ENCODE peak calls at places on chromosomes 3 and 15, in eight cellular contexts. One of them, this sample, is unnamed.

GRCh38 chr15:86505951-86506350 is 426.3 kb downstream of the AGBL1 start:
- DNase-seq in psoas muscle: no peak
- DNase-seq in lower lobe of right lung: no peak
- DNase-seq in mammary epithelial cell: peak; percentile 19
- DNase-seq in Peyer's patch: no peak
- DNase-seq in right atrium auricular region: no peak
- DNase-seq in GM23248: no peak
- DNase-seq in SJSA1: no peak
- DNase-seq in this sample: no peak

GRCh38 chr3:33047842-33048834 is 48.8 kb downstream of the GLB1 start:
- DNase-seq in psoas muscle: no peak
- DNase-seq in lower lobe of right lung: no peak
- DNase-seq in mammary epithelial cell: peak; percentile 55
- DNase-seq in Peyer's patch: peak; percentile 39
- DNase-seq in right atrium auricular region: no peak
- DNase-seq in GM23248: no peak
- DNase-seq in SJSA1: no peak
- DNase-seq in this sample: no peak

GRCh38 chr15:85625856-85626255 is 168.9 kb downstream of the KLHL25 start:
- DNase-seq in psoas muscle: no peak
- DNase-seq in lower lobe of right lung: no peak
- DNase-seq in mammary epithelial cell: peak; percentile 59
- DNase-seq in Peyer's patch: no peak
- DNase-seq in right atrium auricular region: no peak
- DNase-seq in GM23248: peak; percentile 83
- DNase-seq in SJSA1: no peak
- DNase-seq in this sample: no peak

GRCh38 chr3:62392893-62393292 is 19.5 kb upstream of the FEZF2 start:
- DNase-seq in psoas muscle: no peak
- DNase-seq in lower lobe of right lung: no peak
- DNase-seq in mammary epithelial cell: no peak
- DNase-seq in Peyer's patch: no peak
- DNase-seq in right atrium auricular region: no peak
- DNase-seq in GM23248: no peak
- DNase-seq in SJSA1: no peak
- DNase-seq in this sample: no peak

GRCh38 chr15:69141833-69142232 is 18.6 kb upstream of the GLCE start:
- DNase-seq in psoas muscle: no peak
- DNase-seq in lower lobe of right lung: no peak
- DNase-seq in mammary epithelial cell: no peak
- DNase-seq in Peyer's patch: no peak
- DNase-seq in right atrium auricular region: no peak
- DNase-seq in GM23248: no peak
- DNase-seq in SJSA1: no peak
- DNase-seq in this sample: no peak

GRCh38 chr3:71066849-71067261 is 516.7 kb downstream of the FOXP1 start:
- DNase-seq in psoas muscle: no peak
- DNase-seq in lower lobe of right lung: no peak
- DNase-seq in mammary epithelial cell: peak; percentile 64
- DNase-seq in Peyer's patch: no peak
- DNase-seq in right atrium auricular region: peak; percentile 65
- DNase-seq in GM23248: peak; percentile 74
- DNase-seq in SJSA1: no peak
- DNase-seq in this sample: peak; percentile 30

GRCh38 chr15:31488437-31489204 is 162.0 kb downstream of the KLF13 start:
- DNase-seq in psoas muscle: no peak
- DNase-seq in lower lobe of right lung: no peak
- DNase-seq in mammary epithelial cell: peak; percentile 78
- DNase-seq in Peyer's patch: peak; percentile 33
- DNase-seq in right atrium auricular region: peak; percentile 84
- DNase-seq in GM23248: peak; percentile 94
- DNase-seq in SJSA1: peak; percentile 72
- DNase-seq in this sample: peak; percentile 95

GRCh38 chr3:169308654-169309325 is 354.7 kb downstream of the MECOM start:
- DNase-seq in psoas muscle: no peak
- DNase-seq in lower lobe of right lung: no peak
- DNase-seq in mammary epithelial cell: peak; percentile 51
- DNase-seq in Peyer's patch: no peak
- DNase-seq in right atrium auricular region: no peak
- DNase-seq in GM23248: no peak
- DNase-seq in SJSA1: no peak
- DNase-seq in this sample: no peak

GRCh38 chr15:74489518-74490338 is 28.8 kb upstream of the UBL7 start:
- DNase-seq in psoas muscle: peak; percentile 68
- DNase-seq in lower lobe of right lung: peak; percentile 61
- DNase-seq in mammary epithelial cell: peak; percentile 20
- DNase-seq in Peyer's patch: peak; percentile 73
- DNase-seq in right atrium auricular region: no peak
- DNase-seq in GM23248: peak; percentile 60
- DNase-seq in SJSA1: peak; percentile 69
- DNase-seq in this sample: peak; percentile 50

GRCh38 chr15:75713338-75713895 is 769 bp upstream of the CSPG4 start:
- DNase-seq in psoas muscle: peak; percentile 70
- DNase-seq in lower lobe of right lung: no peak
- DNase-seq in mammary epithelial cell: no peak
- DNase-seq in Peyer's patch: no peak
- DNase-seq in right atrium auricular region: no peak
- DNase-seq in GM23248: peak; percentile 43
- DNase-seq in SJSA1: no peak
- DNase-seq in this sample: peak; percentile 61

GRCh38 chr3:194837457-194838135 is 151.9 kb downstream of the FAM43A start:
- DNase-seq in psoas muscle: no peak
- DNase-seq in lower lobe of right lung: no peak
- DNase-seq in mammary epithelial cell: no peak
- DNase-seq in Peyer's patch: no peak
- DNase-seq in right atrium auricular region: no peak
- DNase-seq in GM23248: no peak
- DNase-seq in SJSA1: no peak
- DNase-seq in this sample: no peak
- H3K4me3 ChIP-seq in psoas muscle: no peak overlapping the region
- H3K4me3 ChIP-seq in lower lobe of right lung: no peak overlapping the region
- H3K4me3 ChIP-seq in mammary epithelial cell: no peak overlapping the region
- H3K4me3 ChIP-seq in Peyer's patch: no peak overlapping the region
- H3K4me3 ChIP-seq in right atrium auricular region: no peak overlapping the region
- H3K4me3 ChIP-seq in GM23248: no peak overlapping the region
- H3K4me3 ChIP-seq in SJSA1: no peak overlapping the region
- H3K4me3 ChIP-seq in this sample: no peak overlapping the region

DNA sequence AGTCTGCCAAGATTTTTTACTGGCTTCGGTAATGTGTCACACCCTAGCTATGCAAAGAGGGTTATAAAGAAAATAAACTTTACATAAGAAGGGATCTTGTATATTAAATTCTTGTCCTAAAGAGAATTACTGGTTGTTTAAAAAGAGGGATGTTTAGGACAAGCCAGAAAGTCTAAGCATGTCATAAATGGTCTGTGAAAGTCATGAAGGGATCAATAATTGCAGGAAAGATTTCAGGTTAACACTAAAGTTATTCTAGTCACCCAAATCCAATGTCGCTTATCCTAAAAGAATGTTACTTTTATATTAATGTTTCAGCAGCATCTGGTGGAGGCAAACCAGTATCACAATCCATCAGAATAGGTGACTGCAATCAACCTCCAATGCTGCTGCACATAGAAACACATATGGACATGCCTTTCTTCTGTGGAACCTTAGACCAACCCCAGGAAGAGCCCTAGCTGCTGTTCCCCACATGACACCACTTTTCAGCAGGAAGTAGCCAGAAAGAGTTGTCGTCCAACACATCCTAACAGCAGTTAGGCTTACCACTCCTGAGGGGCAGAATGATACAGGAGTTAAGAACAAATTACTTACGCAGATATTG is 62.8 kb upstream of the GK5 start:
- DNase-seq in psoas muscle: no peak
- DNase-seq in lower lobe of right lung: no peak
- DNase-seq in mammary epithelial cell: no peak
- DNase-seq in Peyer's patch: no peak
- DNase-seq in right atrium auricular region: no peak
- DNase-seq in GM23248: no peak
- DNase-seq in SJSA1: no peak
- DNase-seq in this sample: no peak
- H3K9me3 ChIP-seq in psoas muscle: no peaks in the 10 kb centered on the region
- H3K9me3 ChIP-seq in lower lobe of right lung: peaks cover 10% of the 10 kb centered on the region
- H3K9me3 ChIP-seq in mammary epithelial cell: peaks cover 13% of the 10 kb centered on the region
- H3K9me3 ChIP-seq in Peyer's patch: no peaks in the 10 kb centered on the region
- H3K9me3 ChIP-seq in right atrium auricular region: no peaks in the 10 kb centered on the region
- H3K9me3 ChIP-seq in GM23248: peaks cover 2% of the 10 kb centered on the region
- H3K9me3 ChIP-seq in SJSA1: peaks cover 10% of the 10 kb centered on the region
- H3K9me3 ChIP-seq in this sample: peaks cover 43% of the 10 kb centered on the region

DNA sequence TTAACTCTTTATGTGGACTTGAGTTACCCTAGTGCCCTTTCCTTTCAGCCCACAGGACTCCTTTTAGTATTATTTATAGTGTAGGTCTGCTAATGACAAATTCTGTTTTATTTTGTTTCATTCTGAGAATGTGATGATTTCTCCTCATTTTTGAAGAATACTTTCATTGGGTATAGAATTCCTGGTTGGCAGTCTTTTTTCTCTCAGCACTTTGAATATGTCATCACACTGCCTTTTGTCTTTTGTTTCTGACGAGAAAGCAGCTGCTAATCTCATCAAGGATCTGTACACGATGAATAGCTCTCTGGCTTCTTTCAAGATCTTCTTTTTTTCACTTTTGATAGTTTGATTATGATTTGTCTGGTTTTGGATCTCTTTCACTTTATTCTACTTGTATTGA is 37.8 kb downstream of the TICRR start:
- DNase-seq in psoas muscle: no peak
- DNase-seq in lower lobe of right lung: no peak
- DNase-seq in mammary epithelial cell: no peak
- DNase-seq in Peyer's patch: no peak
- DNase-seq in right atrium auricular region: no peak
- DNase-seq in GM23248: no peak
- DNase-seq in SJSA1: no peak
- DNase-seq in this sample: no peak
- H3K36me3 ChIP-seq in psoas muscle: no peaks in the 10 kb centered on the region
- H3K36me3 ChIP-seq in lower lobe of right lung: no peaks in the 10 kb centered on the region
- H3K36me3 ChIP-seq in mammary epithelial cell: peaks cover 41% of the 10 kb centered on the region
- H3K36me3 ChIP-seq in Peyer's patch: no peaks in the 10 kb centered on the region
- H3K36me3 ChIP-seq in right atrium auricular region: no peaks in the 10 kb centered on the region
- H3K36me3 ChIP-seq in GM23248: peaks cover 38% of the 10 kb centered on the region
- H3K36me3 ChIP-seq in SJSA1: peaks cover 96% of the 10 kb centered on the region
- H3K36me3 ChIP-seq in this sample: peaks cover 93% of the 10 kb centered on the region

GRCh38 chr3:94076055-94076454 is 13.2 kb downstream of the NSUN3 start:
- DNase-seq in psoas muscle: no peak
- DNase-seq in lower lobe of right lung: no peak
- DNase-seq in mammary epithelial cell: peak; percentile 49
- DNase-seq in Peyer's patch: no peak
- DNase-seq in right atrium auricular region: no peak
- DNase-seq in GM23248: peak; percentile 62
- DNase-seq in SJSA1: no peak
- DNase-seq in this sample: no peak
- H3K4me3 ChIP-seq in psoas muscle: no peak overlapping the region
- H3K4me3 ChIP-seq in lower lobe of right lung: no peak overlapping the region
- H3K4me3 ChIP-seq in mammary epithelial cell: no peak overlapping the region
- H3K4me3 ChIP-seq in Peyer's patch: no peak overlapping the region
- H3K4me3 ChIP-seq in right atrium auricular region: no peak overlapping the region
- H3K4me3 ChIP-seq in GM23248: no peak overlapping the region
- H3K4me3 ChIP-seq in SJSA1: no peak overlapping the region
- H3K4me3 ChIP-seq in this sample: no peak overlapping the region

GRCh38 chr15:25170781-25171110 is 216.0 kb downstream of the SNRPN start:
- DNase-seq in psoas muscle: no peak
- DNase-seq in lower lobe of right lung: peak; percentile 32
- DNase-seq in mammary epithelial cell: no peak
- DNase-seq in Peyer's patch: peak; percentile 8
- DNase-seq in right atrium auricular region: no peak
- DNase-seq in GM23248: no peak
- DNase-seq in SJSA1: no peak
- DNase-seq in this sample: no peak

GRCh38 chr15:25171111-25171811 is 216.5 kb downstream of the SNRPN start:
- DNase-seq in psoas muscle: peak; percentile 35
- DNase-seq in lower lobe of right lung: peak; percentile 36
- DNase-seq in mammary epithelial cell: no peak
- DNase-seq in Peyer's patch: no peak
- DNase-seq in right atrium auricular region: peak; percentile 21
- DNase-seq in GM23248: no peak
- DNase-seq in SJSA1: no peak
- DNase-seq in this sample: no peak

GRCh38 chr15:25171856-25172687 is 217.3 kb downstream of the SNRPN start:
- DNase-seq in psoas muscle: peak; percentile 28
- DNase-seq in lower lobe of right lung: peak; percentile 10
- DNase-seq in mammary epithelial cell: no peak
- DNase-seq in Peyer's patch: peak; percentile 8
- DNase-seq in right atrium auricular region: peak; percentile 26
- DNase-seq in GM23248: no peak
- DNase-seq in SJSA1: no peak
- DNase-seq in this sample: no peak

GRCh38 chr15:25169318-25169717 is 214.5 kb downstream of the SNRPN start:
- DNase-seq in psoas muscle: no peak
- DNase-seq in lower lobe of right lung: no peak
- DNase-seq in mammary epithelial cell: no peak
- DNase-seq in Peyer's patch: peak; percentile 5
- DNase-seq in right atrium auricular region: peak; percentile 54
- DNase-seq in GM23248: no peak
- DNase-seq in SJSA1: no peak
- DNase-seq in this sample: no peak

DNA sequence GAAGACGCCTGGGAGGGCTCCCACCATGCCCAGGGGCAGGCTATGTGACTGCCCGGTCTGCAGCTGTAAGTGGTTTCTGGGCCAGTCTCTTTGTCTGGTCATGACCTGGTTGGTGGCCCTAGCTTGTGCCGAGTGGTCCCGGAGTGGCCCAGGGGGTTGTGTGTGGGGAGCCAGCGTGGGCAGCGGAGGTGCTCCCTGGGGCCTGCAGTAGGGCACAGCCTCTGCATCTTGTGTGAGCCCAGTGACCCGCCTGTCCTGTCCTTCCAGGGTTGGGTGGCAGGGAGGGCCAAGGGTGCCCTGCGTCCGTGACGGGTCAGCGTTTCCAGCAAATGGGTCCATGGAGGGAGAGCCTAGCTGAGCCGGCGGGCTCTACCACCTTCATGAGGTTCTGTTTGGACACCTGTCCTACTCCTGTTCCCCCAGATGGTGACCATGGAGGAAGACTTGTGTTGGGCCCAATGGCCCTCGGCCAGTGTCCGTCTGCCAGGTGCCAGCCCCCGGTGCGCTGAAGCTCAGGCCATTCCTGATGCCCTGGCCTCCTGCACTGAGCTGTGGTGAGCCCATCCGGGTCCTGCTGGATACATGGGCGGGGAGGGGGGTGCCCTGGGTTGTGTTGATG is 215.4 kb downstream of the SNRPN start:
- DNase-seq in psoas muscle: peak; percentile 41
- DNase-seq in lower lobe of right lung: peak; percentile 32
- DNase-seq in mammary epithelial cell: no peak
- DNase-seq in Peyer's patch: peak; percentile 10
- DNase-seq in right atrium auricular region: no peak
- DNase-seq in GM23248: no peak
- DNase-seq in SJSA1: no peak
- DNase-seq in this sample: no peak
- H3K9me3 ChIP-seq in psoas muscle: peaks cover 17% of the 10 kb centered on the region
- H3K9me3 ChIP-seq in lower lobe of right lung: peaks cover 30% of the 10 kb centered on the region
- H3K9me3 ChIP-seq in mammary epithelial cell: peaks cover 41% of the 10 kb centered on the region
- H3K9me3 ChIP-seq in Peyer's patch: no peaks in the 10 kb centered on the region
- H3K9me3 ChIP-seq in right atrium auricular region: no peaks in the 10 kb centered on the region
- H3K9me3 ChIP-seq in GM23248: no peaks in the 10 kb centered on the region
- H3K9me3 ChIP-seq in SJSA1: peaks cover 29% of the 10 kb centered on the region
- H3K9me3 ChIP-seq in this sample: no peaks in the 10 kb centered on the region

DNA sequence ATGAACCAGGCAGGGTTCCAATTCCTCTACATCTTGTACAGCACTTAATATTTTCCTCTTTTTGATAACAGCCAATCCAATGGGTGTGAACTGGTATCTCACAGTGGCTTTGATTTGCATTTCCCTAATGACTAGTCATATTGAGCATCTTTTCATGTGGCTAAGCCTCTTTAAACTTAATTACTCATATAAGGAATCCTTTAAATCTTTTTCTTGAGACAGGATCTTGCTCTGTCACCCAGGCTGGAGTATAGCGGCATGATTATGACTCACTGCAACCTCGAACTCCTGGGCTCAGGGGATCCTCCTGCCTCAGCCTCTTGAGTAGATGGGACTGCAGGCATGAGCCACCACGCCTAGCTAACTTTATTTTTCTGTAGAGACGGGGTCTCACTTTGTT is 38.2 kb upstream of the IGDCC4 start:
- DNase-seq in psoas muscle: no peak
- DNase-seq in lower lobe of right lung: no peak
- DNase-seq in mammary epithelial cell: peak; percentile 23
- DNase-seq in Peyer's patch: no peak
- DNase-seq in right atrium auricular region: no peak
- DNase-seq in GM23248: peak; percentile 40
- DNase-seq in SJSA1: no peak
- DNase-seq in this sample: no peak
- H3K36me3 ChIP-seq in psoas muscle: peaks cover 100% of the 10 kb centered on the region
- H3K36me3 ChIP-seq in lower lobe of right lung: peaks cover 100% of the 10 kb centered on the region
- H3K36me3 ChIP-seq in mammary epithelial cell: peaks cover 33% of the 10 kb centered on the region
- H3K36me3 ChIP-seq in Peyer's patch: peaks cover 7% of the 10 kb centered on the region
- H3K36me3 ChIP-seq in right atrium auricular region: peaks cover 71% of the 10 kb centered on the region
- H3K36me3 ChIP-seq in GM23248: peaks cover 67% of the 10 kb centered on the region
- H3K36me3 ChIP-seq in SJSA1: peaks cover 93% of the 10 kb centered on the region
- H3K36me3 ChIP-seq in this sample: peaks cover 81% of the 10 kb centered on the region